ENCODE peak calls at places on chromosomes 4 and X, in four cellular contexts. One of them, this sample, is unnamed.

GRCh38 chr4:84938316-84938715 is 28.2 kb downstream of the WDFY3 start:
- DNase-seq in lower leg skin: no peak
- DNase-seq in A549: no peak
- DNase-seq in cardiac muscle cell: peak; percentile 78
- DNase-seq in this sample: no peak

GRCh38 chrX:638482-639131 is 8.0 kb downstream of the SHOX start:
- DNase-seq in A549: no peak
- DNase-seq in lower leg skin: peak; percentile 50
- DNase-seq in cardiac muscle cell: no peak
- DNase-seq in this sample: no peak

GRCh38 chrX:115226929-115227328 is 7.0 kb downstream of the LRCH2 start:
- DNase-seq in lower leg skin: no peak
- DNase-seq in cardiac muscle cell: peak; percentile 19
- DNase-seq in A549: peak; percentile 51
- DNase-seq in this sample: no peak

GRCh38 chr4:150402968-150403367 is 179.0 kb upstream of the MAB21L2 start:
- DNase-seq in cardiac muscle cell: no peak
- DNase-seq in A549: no peak
- DNase-seq in lower leg skin: no peak
- DNase-seq in this sample: no peak

GRCh38 chr4:180391613-180392012 is 1851.6 kb upstream of the TENM3 start:
- DNase-seq in cardiac muscle cell: no peak
- DNase-seq in lower leg skin: no peak
- DNase-seq in A549: no peak
- DNase-seq in this sample: no peak

GRCh38 chr4:104393649-104394048 is 101.0 kb downstream of the CXXC4 start:
- DNase-seq in lower leg skin: no peak
- DNase-seq in A549: no peak
- DNase-seq in cardiac muscle cell: no peak
- DNase-seq in this sample: no peak

GRCh38 chrX:47707031-47707780 is 48.2 kb upstream of the UXT start:
- DNase-seq in cardiac muscle cell: peak; percentile 62
- DNase-seq in A549: no peak
- DNase-seq in lower leg skin: no peak
- DNase-seq in this sample: no peak

GRCh38 chr4:46392421-46392820 is 2.5 kb upstream of the GABRA2 start:
- DNase-seq in lower leg skin: no peak
- DNase-seq in A549: no peak
- DNase-seq in cardiac muscle cell: no peak
- DNase-seq in this sample: no peak

GRCh38 chrX:7240929-7241328 is 93.0 kb upstream of the PUDP start:
- DNase-seq in lower leg skin: no peak
- DNase-seq in A549: no peak
- DNase-seq in cardiac muscle cell: no peak
- DNase-seq in this sample: no peak

GRCh38 chr4:8515316-8516060 is 64.7 kb upstream of the GPR78 start:
- DNase-seq in A549: no peak
- DNase-seq in cardiac muscle cell: peak; percentile 44
- DNase-seq in lower leg skin: no peak
- DNase-seq in this sample: no peak

GRCh38 chr4:80646061-80646460 is 310.5 kb downstream of the CFAP299 start:
- DNase-seq in A549: no peak
- DNase-seq in cardiac muscle cell: no peak
- DNase-seq in lower leg skin: no peak
- DNase-seq in this sample: no peak

GRCh38 chr4:88341227-88342192 is 37.1 kb upstream of the HERC6 start:
- DNase-seq in cardiac muscle cell: peak; percentile 93
- DNase-seq in A549: peak; percentile 57
- DNase-seq in lower leg skin: no peak
- DNase-seq in this sample: no peak

GRCh38 chr4:14149469-14150030 is 522.0 kb upstream of the BOD1L1 start:
- DNase-seq in A549: no peak
- DNase-seq in lower leg skin: no peak
- DNase-seq in cardiac muscle cell: peak; percentile 46
- DNase-seq in this sample: no peak

DNA sequence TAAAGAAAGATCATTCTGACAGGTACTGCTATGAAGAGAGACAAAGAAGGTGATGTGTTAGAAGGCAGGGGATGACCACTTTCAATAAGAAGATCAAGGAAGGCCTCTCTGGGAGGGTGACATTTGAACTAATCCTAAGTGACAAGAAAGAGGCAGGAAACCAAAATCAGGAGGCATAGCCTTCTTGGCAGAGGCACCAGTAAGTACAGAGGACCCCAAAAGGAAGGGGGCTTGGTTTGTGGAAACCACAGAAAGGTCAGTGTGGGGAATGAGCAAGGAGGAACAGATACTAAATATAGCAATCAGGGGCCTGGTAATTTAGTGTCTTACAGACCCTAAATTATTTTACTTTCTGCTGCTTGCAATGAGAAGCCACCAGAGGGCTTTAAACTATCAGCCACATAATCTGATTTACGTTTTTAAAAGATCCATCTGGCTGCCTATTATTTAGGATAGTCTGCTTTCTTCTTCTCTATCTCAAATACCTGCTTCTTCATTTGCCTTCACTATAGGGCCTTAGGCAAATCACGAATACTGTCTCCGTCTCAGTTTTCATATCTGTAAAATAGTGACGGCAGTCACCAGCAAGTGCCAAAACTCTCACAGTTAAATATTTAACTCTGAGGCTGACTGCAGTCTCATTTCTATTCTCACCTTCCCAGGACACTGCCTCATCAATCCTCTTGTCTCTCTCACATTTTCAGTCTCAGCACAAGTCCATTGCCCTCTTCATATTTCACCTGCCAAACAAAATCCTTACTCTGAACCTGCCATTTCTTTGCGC is 16.7 kb downstream of the NR3C2 start:
- DNase-seq in A549: no peak
- DNase-seq in cardiac muscle cell: no peak
- DNase-seq in lower leg skin: no peak
- DNase-seq in this sample: no peak
- TF ChIP-seq CTCF in A549: no peak
- TF ChIP-seq CTCF in cardiac muscle cell: no peak
- TF ChIP-seq CTCF in lower leg skin: no peak
- TF ChIP-seq CTCF in this sample: no peak

DNA sequence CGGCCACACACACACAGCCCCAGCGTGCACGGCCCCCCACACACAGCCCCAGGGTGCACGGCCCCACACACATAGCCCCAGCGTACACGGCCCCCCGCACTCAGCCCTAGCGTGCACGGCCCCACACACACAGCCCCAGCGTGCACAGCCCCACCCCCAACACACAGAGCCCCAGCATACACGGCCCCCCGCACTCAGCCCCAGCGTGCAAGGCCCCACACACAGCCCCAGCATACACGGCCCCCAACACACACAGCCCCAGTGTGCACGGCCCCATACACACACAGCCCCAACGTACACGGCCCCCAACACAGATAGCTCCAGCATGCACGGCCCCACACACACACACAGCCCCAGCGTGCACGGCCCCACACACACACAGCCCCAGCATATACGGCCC is 17.6 kb downstream of the GAK start:
- DNase-seq in A549: no peak
- DNase-seq in cardiac muscle cell: no peak
- DNase-seq in lower leg skin: peak; percentile 45
- DNase-seq in this sample: no peak
- H3K4me3 ChIP-seq in A549: no peak overlapping the region
- H3K4me3 ChIP-seq in cardiac muscle cell: no peak overlapping the region
- H3K4me3 ChIP-seq in lower leg skin: no peak overlapping the region
- H3K4me3 ChIP-seq in this sample: no peak overlapping the region

GRCh38 chrX:40056420-40056819 is 41.3 kb downstream of the BCOR start:
- DNase-seq in A549: no peak
- DNase-seq in cardiac muscle cell: no peak
- DNase-seq in lower leg skin: no peak
- DNase-seq in this sample: no peak

GRCh38 chrX:40054793-40055192 is 43.0 kb downstream of the BCOR start:
- DNase-seq in lower leg skin: no peak
- DNase-seq in cardiac muscle cell: no peak
- DNase-seq in A549: no peak
- DNase-seq in this sample: no peak

GRCh38 chrX:40058719-40059118 is 39.0 kb downstream of the BCOR start:
- DNase-seq in lower leg skin: peak; percentile 81
- DNase-seq in A549: no peak
- DNase-seq in cardiac muscle cell: no peak
- DNase-seq in this sample: no peak

GRCh38 chrX:40055495-40055894 is 42.3 kb downstream of the BCOR start:
- DNase-seq in cardiac muscle cell: no peak
- DNase-seq in A549: no peak
- DNase-seq in lower leg skin: no peak
- DNase-seq in this sample: no peak

DNA sequence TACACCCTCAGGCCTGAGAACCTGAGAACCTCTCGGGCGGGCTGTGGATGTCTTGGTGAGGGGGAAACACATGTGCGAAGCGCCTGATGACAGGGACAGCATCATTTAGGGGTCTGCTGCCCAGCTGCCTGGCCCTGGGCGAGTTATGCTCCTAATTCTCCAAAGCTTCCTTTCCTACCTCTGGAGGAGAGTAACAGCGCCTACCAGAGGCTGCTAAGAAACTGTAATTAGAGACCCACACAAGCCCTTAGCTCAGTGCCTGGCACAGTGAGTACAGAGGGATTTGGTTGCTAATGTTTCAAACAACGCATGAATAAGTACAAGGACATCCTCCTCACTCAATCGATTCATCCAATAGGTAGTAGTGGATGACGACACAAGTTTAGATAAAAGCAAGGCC is 40.4 kb downstream of the BCOR start:
- DNase-seq in A549: no peak
- DNase-seq in lower leg skin: peak; percentile 54
- DNase-seq in cardiac muscle cell: no peak
- DNase-seq in this sample: no peak
- TF ChIP-seq CTCF in A549: no peak
- TF ChIP-seq CTCF in lower leg skin: no peak
- TF ChIP-seq CTCF in cardiac muscle cell: no peak
- TF ChIP-seq CTCF in this sample: peak; percentile 22

DNA sequence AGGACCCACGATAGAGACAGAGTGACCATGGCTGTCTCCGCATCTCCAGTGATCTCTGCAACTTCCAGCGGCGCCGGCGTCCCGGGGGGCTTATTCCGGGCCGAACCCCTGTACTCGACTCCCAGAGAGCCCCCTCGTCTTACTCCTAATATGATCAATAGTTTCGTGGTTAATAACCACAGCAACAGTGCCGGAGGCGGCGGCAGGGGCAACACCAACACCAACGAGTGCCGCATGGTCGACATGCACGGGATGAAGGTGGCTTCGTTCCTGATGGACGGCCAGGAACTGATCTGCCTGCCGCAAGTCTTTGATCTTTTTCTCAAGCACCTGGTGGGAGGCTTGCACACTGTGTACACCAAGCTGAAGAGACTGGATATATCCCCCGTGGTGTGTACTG is 343 bp downstream of the DACH2 start:
- DNase-seq in A549: no peak
- DNase-seq in cardiac muscle cell: no peak
- DNase-seq in lower leg skin: peak; percentile 81
- DNase-seq in this sample: no peak
- H3K4me3 ChIP-seq in A549: peak overlapping the region; percentile 50
- H3K4me3 ChIP-seq in cardiac muscle cell: peak overlapping the region; percentile 42
- H3K4me3 ChIP-seq in lower leg skin: peak overlapping the region; percentile 17
- H3K4me3 ChIP-seq in this sample: peak overlapping the region; percentile 51

DNA sequence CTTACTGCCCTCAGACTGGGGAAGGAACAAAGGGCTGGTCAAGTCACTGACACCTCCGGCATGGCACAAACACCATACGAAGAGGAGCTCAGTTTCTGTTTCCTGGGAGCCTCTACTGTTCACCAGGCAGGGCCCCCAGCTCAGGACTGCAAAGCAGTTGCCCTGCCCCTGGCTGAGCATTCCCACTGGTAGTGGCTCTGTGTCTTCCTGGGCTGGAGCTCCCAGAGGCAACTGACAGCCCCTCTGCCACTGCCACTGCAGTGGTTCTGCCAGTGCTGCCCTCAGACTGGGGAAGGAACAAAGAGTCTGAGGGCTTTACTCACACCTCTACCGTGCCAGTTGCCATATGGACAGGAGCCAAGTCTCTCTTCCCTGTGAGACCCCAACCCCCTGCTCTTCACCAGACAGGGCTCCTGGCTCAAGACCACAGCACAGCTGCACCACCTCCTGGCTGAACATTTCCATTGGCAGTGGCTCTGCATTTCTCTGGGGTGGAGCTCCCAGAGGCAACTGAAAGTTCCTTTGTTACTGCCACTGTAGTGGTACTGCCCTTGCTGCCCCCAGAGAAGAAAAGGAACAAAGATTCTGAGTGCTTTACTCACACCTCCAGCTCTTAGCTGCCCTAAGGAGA is 67.9 kb downstream of the SMARCA5 start:
- DNase-seq in A549: no peak
- DNase-seq in cardiac muscle cell: no peak
- DNase-seq in lower leg skin: no peak
- DNase-seq in this sample: no peak
- TF ChIP-seq CTCF in A549: no peak
- TF ChIP-seq CTCF in cardiac muscle cell: no peak
- TF ChIP-seq CTCF in lower leg skin: no peak
- TF ChIP-seq CTCF in this sample: no peak

GRCh38 chr4:38672247-38673071 is 8.5 kb downstream of the KLF3 start:
- DNase-seq in cardiac muscle cell: no peak
- DNase-seq in lower leg skin: no peak
- DNase-seq in A549: peak; percentile 36
- DNase-seq in this sample: no peak

GRCh38 chr4:38671594-38671943 is 7.6 kb downstream of the KLF3 start:
- DNase-seq in lower leg skin: no peak
- DNase-seq in cardiac muscle cell: no peak
- DNase-seq in A549: no peak
- DNase-seq in this sample: no peak

GRCh38 chr4:38674206-38675144 is 10.5 kb downstream of the KLF3 start:
- DNase-seq in lower leg skin: no peak
- DNase-seq in A549: peak; percentile 32
- DNase-seq in cardiac muscle cell: no peak
- DNase-seq in this sample: no peak

GRCh38 chr4:38675167-38676121 is 11.4 kb downstream of the KLF3 start:
- DNase-seq in lower leg skin: peak; percentile 95
- DNase-seq in A549: peak; percentile 73
- DNase-seq in cardiac muscle cell: peak; percentile 90
- DNase-seq in this sample: no peak

GRCh38 chr4:38673109-38673978 is 9.3 kb downstream of the KLF3 start:
- DNase-seq in cardiac muscle cell: no peak
- DNase-seq in A549: peak; percentile 69
- DNase-seq in lower leg skin: peak; percentile 93
- DNase-seq in this sample: no peak
- H3K4me3 ChIP-seq in cardiac muscle cell: no peak overlapping the region
- H3K4me3 ChIP-seq in A549: peak overlapping the region; percentile 2
- H3K4me3 ChIP-seq in lower leg skin: no peak overlapping the region
- H3K4me3 ChIP-seq in this sample: no peak overlapping the region

DNA sequence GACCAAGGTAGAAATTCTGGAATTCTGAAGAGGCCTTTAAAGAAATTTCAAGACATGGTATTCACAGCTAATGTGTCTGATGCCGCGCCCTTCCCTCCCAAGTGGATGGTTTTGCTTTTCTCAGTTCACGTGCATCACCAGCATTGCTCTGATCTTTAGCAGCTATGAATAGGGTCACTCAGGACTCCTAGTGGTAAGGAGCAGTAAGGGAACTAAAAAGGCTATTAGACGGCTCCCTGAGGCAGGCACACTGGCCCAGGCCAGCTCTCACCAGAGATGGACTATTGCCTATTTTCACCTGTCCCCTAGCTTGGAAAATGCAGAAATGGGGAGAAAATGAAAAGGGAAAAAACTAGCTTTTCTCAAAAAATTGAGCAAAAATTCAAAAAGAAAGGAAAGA is 447.5 kb upstream of the RASGEF1B start:
- DNase-seq in cardiac muscle cell: peak; percentile 51
- DNase-seq in A549: peak; percentile 28
- DNase-seq in lower leg skin: no peak
- DNase-seq in this sample: no peak
- TF ChIP-seq CTCF in cardiac muscle cell: peak; percentile 58
- TF ChIP-seq CTCF in A549: no peak
- TF ChIP-seq CTCF in lower leg skin: no peak
- TF ChIP-seq CTCF in this sample: peak; percentile 51

GRCh38 chrX:71053217-71053621 is 14.9 kb downstream of the SNX12 start:
- DNase-seq in A549: no peak
- DNase-seq in cardiac muscle cell: peak; percentile 48
- DNase-seq in lower leg skin: no peak
- DNase-seq in this sample: no peak
- H3K4me3 ChIP-seq in A549: no peak overlapping the region
- H3K4me3 ChIP-seq in cardiac muscle cell: peak overlapping the region; percentile 13
- H3K4me3 ChIP-seq in lower leg skin: no peak overlapping the region
- H3K4me3 ChIP-seq in this sample: peak overlapping the region; percentile 49